ENCODE peak calls at places on chromosomes 7 and 10, in five cellular contexts. X, M, B, A and S are unnamed samples.

GRCh38 chr7:117715784-117716445 is 157.3 kb downstream of the CTTNBP2 start:
- DNase-seq in X (peak; percentile 81), M (no peak), B (no peak), A (no peak), S (no peak)

GRCh38 chr7:104153287-104153686 is 54.5 kb downstream of the ORC5 start:
- DNase-seq in X (no peak), M (no peak), B (no peak), A (no peak), S (no peak)

GRCh38 chr10:90732581-90732980 is 125.3 kb downstream of the HTR7 start:
- DNase-seq in X (no peak), M (no peak), B (no peak), A (no peak), S (no peak)

GRCh38 chr7:152571031-152571430 is 104.9 kb downstream of the XRCC2 start:
- DNase-seq in X (no peak), M (no peak), B (no peak), A (peak; percentile 34), S (no peak)

GRCh38 chr10:79158402-79159097 is 89.8 kb downstream of the ZMIZ1 start:
- DNase-seq in X (peak; percentile 65), M (no peak), B (no peak), A (no peak), S (no peak)

GRCh38 chr10:63083904-63084689 is 49.0 kb upstream of the NRBF2 start:
- DNase-seq in X (peak; percentile 84), M (peak; percentile 45), B (peak; percentile 19), A (no peak), S (peak; percentile 48)

GRCh38 chr7:94289071-94289470 is 105.6 kb upstream of the COL1A2 start:
- DNase-seq in X (peak; percentile 94), M (no peak), B (peak; percentile 59), A (no peak), S (no peak)

GRCh38 chr7:94698275-94698674 is 42.3 kb upstream of the SGCE start:
- DNase-seq in X (peak; percentile 68), M (no peak), B (no peak), A (no peak), S (no peak)

GRCh38 chr7:27203964-27204594 is 4.2 kb upstream of the HOXA13 start:
- DNase-seq in X (no peak), M (no peak), B (no peak), A (no peak), S (no peak)

GRCh38 chr10:60089095-60089494 is 182.7 kb upstream of the CCDC6 start:
- DNase-seq in X (no peak), M (no peak), B (no peak), A (no peak), S (no peak)

GRCh38 chr10:100045592-100045991 is 35.8 kb upstream of the DNMBP start:
- DNase-seq in X (no peak), M (no peak), B (no peak), A (no peak), S (no peak)

GRCh38 chr10:108411181-108411580 is 1246.7 kb upstream of the SORCS1 start:
- DNase-seq in X (no peak), M (no peak), B (no peak), A (no peak), S (no peak)

GRCh38 chr10:22823109-22823508 is 104.7 kb upstream of the ARMC3 start:
- DNase-seq in X (no peak), M (no peak), B (no peak), A (no peak), S (no peak)

GRCh38 chr7:77685219-77685618 is 11.0 kb upstream of the RSBN1L start:
- DNase-seq in X (peak; percentile 77), M (no peak), B (no peak), A (no peak), S (no peak)

GRCh38 chr7:28871083-28871482 is 87.0 kb downstream of the TRIL start:
- DNase-seq in X (no peak), M (no peak), B (no peak), A (no peak), S (no peak)
- H3K4me1 ChIP-seq in X (no peaks in the 10 kb centered on the region), M (no peaks in the 10 kb centered on the region), B (no peaks in the 10 kb centered on the region), A (peaks cover 8% of the 10 kb centered on the region), S (no peaks in the 10 kb centered on the region)

DNA sequence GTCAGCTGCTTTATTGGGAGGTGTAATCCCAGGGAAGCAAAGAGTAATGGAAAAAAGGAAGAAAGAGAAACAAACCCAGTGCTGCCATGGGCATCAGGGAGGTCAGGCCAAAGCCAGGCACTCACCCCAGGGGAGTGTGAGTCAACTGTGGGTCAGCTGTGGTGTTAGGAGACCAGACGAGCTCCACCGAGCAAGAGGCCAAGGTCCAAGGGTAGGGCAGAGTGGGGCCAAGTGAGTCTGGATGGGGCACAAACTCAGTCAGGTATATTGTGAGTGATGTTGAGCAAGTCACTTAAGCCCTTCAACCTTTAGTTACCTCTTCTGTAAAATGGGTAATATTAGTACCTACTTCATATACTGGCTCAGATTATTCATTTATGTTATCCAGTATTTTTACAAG is 30.4 kb upstream of the CDK13 start:
- DNase-seq in X (no peak), M (no peak), B (no peak), A (no peak), S (no peak)
- H3K4me3 ChIP-seq in X (no peak overlapping the region), M (no peak overlapping the region), B (no peak overlapping the region), A (no peak overlapping the region), S (no peak overlapping the region)

GRCh38 chr10:70510904-70511303 is 32.3 kb downstream of the PALD1 start:
- DNase-seq in X (no peak), M (no peak), B (no peak), A (no peak), S (no peak)

GRCh38 chr10:70508912-70509366 is 30.4 kb downstream of the PALD1 start:
- DNase-seq in X (peak; percentile 43), M (no peak), B (no peak), A (no peak), S (no peak)

GRCh38 chr10:70510453-70510852 is 31.9 kb downstream of the PALD1 start:
- DNase-seq in X (peak; percentile 64), M (no peak), B (no peak), A (no peak), S (no peak)

GRCh38 chr10:70512149-70512611 is 33.6 kb downstream of the PALD1 start:
- DNase-seq in X (peak; percentile 53), M (no peak), B (no peak), A (no peak), S (no peak)

DNA sequence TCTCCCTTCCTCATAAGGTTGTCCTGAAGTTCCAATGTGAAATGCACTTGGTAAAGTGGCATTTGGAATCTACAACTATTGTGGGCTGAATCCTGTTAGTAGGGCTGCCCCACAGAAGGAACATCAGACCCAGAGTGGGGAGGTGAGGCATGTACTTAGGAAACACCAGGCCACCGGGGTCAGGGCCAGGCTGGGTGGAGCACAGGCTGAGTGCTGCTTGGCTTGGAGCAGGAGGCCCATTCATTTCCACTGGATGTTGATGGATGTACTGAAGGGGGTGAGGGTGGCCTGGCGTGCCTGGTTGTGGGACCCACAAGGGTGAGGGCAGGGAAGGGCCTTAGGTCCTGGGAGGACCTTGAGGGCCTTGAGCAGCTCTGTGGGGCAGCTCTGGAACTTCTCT is 30.8 kb downstream of the PALD1 start:
- DNase-seq in X (no peak), M (no peak), B (no peak), A (no peak), S (no peak)
- H3K27ac ChIP-seq in X (no peak overlapping the region), M (no peak overlapping the region), B (no peak overlapping the region), A (peak overlapping the region; percentile 31), S (no peak overlapping the region)

DNA sequence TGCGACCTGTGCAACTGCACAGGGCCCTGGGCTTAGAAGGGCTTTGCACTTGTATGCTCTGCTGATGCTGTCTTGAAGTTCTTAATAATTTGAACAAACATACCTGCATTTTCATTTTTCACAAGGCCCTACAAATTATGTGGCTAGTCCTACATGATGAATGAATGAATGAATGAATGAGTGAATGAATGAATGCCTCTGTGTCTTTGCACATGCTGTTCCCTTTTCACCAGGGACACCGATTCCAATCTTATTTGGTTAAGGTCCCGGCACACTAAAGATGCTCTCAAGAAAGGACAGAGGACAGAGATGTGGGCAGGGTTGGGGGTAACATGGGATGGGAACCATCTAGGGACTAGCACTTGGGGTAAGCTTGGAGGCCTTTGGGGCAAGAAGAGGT is 39.4 kb upstream of the CHST3 start:
- DNase-seq in X (no peak), M (no peak), B (no peak), A (no peak), S (no peak)
- H3K4me1 ChIP-seq in X (no peaks in the 10 kb centered on the region), M (no peaks in the 10 kb centered on the region), B (no peaks in the 10 kb centered on the region), A (no peaks in the 10 kb centered on the region), S (no peaks in the 10 kb centered on the region)

DNA sequence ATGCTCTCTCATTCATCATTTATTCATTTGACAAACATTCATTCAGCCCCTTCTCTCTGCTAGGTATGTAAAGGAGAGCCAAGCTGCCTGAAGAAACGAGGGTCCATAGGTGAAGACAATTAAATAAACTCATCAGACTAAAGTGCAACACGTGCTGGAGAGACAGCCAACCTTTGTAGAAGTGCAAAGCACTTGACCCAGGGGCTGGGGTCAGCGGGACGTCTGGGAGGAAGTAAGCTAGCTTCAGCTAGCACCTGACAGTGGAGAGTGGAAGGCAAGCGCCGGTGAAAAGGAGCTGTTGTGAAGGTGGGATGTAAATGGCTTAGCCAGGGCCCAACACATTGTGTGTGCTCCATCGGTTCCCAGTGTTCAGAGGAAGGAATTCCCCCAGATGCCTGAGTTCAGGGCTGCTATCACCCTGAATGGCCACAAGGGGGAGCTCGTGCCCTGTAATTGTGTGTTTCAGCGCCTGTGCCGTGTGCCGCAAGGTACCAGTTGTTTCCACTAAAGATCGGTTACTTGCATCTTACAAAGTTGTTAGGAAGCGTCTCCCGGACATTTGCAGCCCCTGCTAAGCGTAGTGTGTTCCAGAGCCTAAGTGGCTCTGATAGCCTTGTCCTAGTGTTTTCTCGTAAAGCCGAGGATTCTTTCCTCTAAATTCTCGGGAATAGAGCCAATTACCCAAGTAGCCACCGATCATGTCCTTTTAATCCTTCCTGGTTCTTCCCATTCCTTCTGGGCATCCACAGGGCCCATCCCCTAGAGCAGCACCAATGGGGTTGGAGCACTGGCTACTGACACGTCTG is 30.6 kb downstream of the TLX1 start:
- DNase-seq in X (peak; percentile 89), M (peak; percentile 68), B (peak; percentile 77), A (peak; percentile 86), S (peak; percentile 71)
- H3K4me3 ChIP-seq in X (no peak overlapping the region), M (peak overlapping the region; percentile 23), B (no peak overlapping the region), A (peak overlapping the region; percentile 26), S (no peak overlapping the region)